ENCODE peak calls at places on chromosomes 2 and 18, in ten cellular contexts. A is GM04503; R is dorsolateral prefrontal cortex; Z is GM04504; N is effector CD4-positive, alpha-beta T cell; L is M059J; C is RPMI8226; I is mucosa of descending colon; D is NCI-H345; B is thoracic aorta. Y is an unnamed sample.

GRCh38 chr2:156445311-156446218 is 9.4 kb downstream of the GPD2 start:
- DNase-seq in R (no peak), B (no peak), I (no peak), Z (peak), C (no peak), A (peak), D (no peak), N (no peak), L (peak), Y (no peak)

GRCh38 chr2:169294001-169294675 is 68.2 kb downstream of the LRP2 start:
- DNase-seq in N (no peak), I (no peak), C (no peak), Z (no peak), B (no peak), R (no peak), L (peak), D (peak), A (no peak), Y (peak)

GRCh38 chr2:225497175-225497574 is 97.7 kb downstream of the NYAP2 start:
- DNase-seq in L (peak), C (no peak), D (no peak), B (no peak), I (no peak), Z (no peak), R (no peak), A (no peak), N (no peak), Y (no peak)

GRCh38 chr18:23281626-23282436 is 146.5 kb downstream of the CABLES1 start:
- DNase-seq in C (no peak), R (no peak), A (no peak), L (peak), B (no peak), N (no peak), I (no peak), Z (peak), D (peak), Y (no peak)

GRCh38 chr18:48777026-48777736 is 173.6 kb downstream of the SMAD7 start:
- DNase-seq in Z (no peak), A (no peak), D (peak), C (peak), B (no peak), N (peak), I (peak), R (peak), L (peak), Y (peak)

GRCh38 chr2:120930861-120931260 is 195.2 kb downstream of the GLI2 start:
- DNase-seq in D (no peak), B (no peak), Z (no peak), N (no peak), R (no peak), L (no peak), I (no peak), A (no peak), C (no peak), Y (no peak)

GRCh38 chr2:188773075-188773474 is 201.1 kb upstream of the COL3A1 start:
- DNase-seq in I (no peak), Z (no peak), L (no peak), N (no peak), D (peak), A (no peak), R (no peak), B (no peak), C (no peak), Y (peak)

GRCh38 chr2:168521342-168521741 is 65.3 kb downstream of the CERS6 start:
- DNase-seq in D (peak), L (no peak), R (no peak), I (no peak), A (no peak), B (no peak), C (no peak), Z (no peak), N (no peak), Y (no peak)

GRCh38 chr2:14524041-14524802 is 108.3 kb upstream of the LRATD1 start:
- DNase-seq in Z (peak), A (peak), R (no peak), B (no peak), C (no peak), D (no peak), I (no peak), L (peak), N (no peak), Y (no peak)

GRCh38 chr2:241769819-241770184 is 6.8 kb upstream of the GAL3ST2 start:
- DNase-seq in C (no peak), D (no peak), B (no peak), A (no peak), Z (no peak), L (no peak), N (no peak), R (no peak), I (peak), Y (no peak)

GRCh38 chr2:74937221-74937880 is 21.1 kb upstream of the POLE4 start:
- DNase-seq in I (no peak), L (no peak), A (no peak), B (no peak), D (no peak), Z (no peak), C (no peak), R (no peak), N (no peak), Y (no peak)

GRCh38 chr2:101900375-101900774 is 91.4 kb upstream of the IL1R2 start:
- DNase-seq in B (no peak), N (no peak), D (no peak), Z (no peak), I (no peak), R (no peak), L (no peak), A (no peak), C (no peak), Y (no peak)

GRCh38 chr18:25935356-25935755 is 155.1 kb downstream of the SS18 start:
- DNase-seq in Z (no peak), L (no peak), D (no peak), B (no peak), A (no peak), C (no peak), I (no peak), R (no peak), N (no peak), Y (no peak)

GRCh38 chr18:79588636-79589481 is 90.7 kb upstream of the CTDP1 start:
- DNase-seq in C (no peak), D (no peak), A (peak), L (peak), I (peak), Z (peak), B (peak), N (no peak), R (peak), Y (peak)

GRCh38 chr2:148967056-148967455 is 71.4 kb upstream of the LYPD6B start:
- DNase-seq in A (no peak), C (no peak), Z (no peak), I (no peak), N (no peak), R (no peak), L (no peak), B (no peak), D (no peak), Y (no peak)

GRCh38 chr2:53770264-53770663 is 2.7 kb downstream of the CHAC2 start:
- DNase-seq in D (no peak), R (no peak), L (peak), Z (no peak), I (no peak), A (no peak), N (no peak), C (no peak), B (no peak), Y (no peak)

GRCh38 chr2:119352357-119352756 is 14.3 kb downstream of the C2orf76 start:
- DNase-seq in L (no peak), R (no peak), I (no peak), Z (no peak), B (no peak), D (no peak), N (no peak), C (peak), A (no peak), Y (peak)

GRCh38 chr2:10844083-10844482 is 31.5 kb upstream of the PDIA6 start:
- DNase-seq in C (peak), L (peak), N (no peak), A (no peak), R (peak), I (peak), D (peak), Z (peak), B (no peak), Y (no peak)

GRCh38 chr18:21489119-21489750 is 111.3 kb downstream of the ESCO1 start:
- DNase-seq in B (no peak), N (no peak), D (peak), A (no peak), R (no peak), Z (no peak), I (no peak), L (peak), C (peak), Y (peak)

GRCh38 chr2:98569197-98569793 is 39.0 kb downstream of the COA5 start:
- DNase-seq in L (peak), A (no peak), D (peak), C (peak), N (peak), B (no peak), Z (no peak), R (no peak), I (peak), Y (no peak)

GRCh38 chr2:101699191-101699938 is 1.9 kb downstream of the MAP4K4 start:
- DNase-seq in R (no peak), A (no peak), Z (no peak), B (no peak), N (no peak), D (no peak), I (no peak), L (peak), C (no peak), Y (no peak)

GRCh38 chr18:50775207-50775606 is 44.6 kb downstream of the MRO start:
- DNase-seq in R (no peak), D (no peak), I (no peak), B (no peak), C (no peak), A (no peak), L (no peak), N (no peak), Z (no peak), Y (no peak)

GRCh38 chr2:38697116-38697840 is 31.4 kb downstream of the GALM start:
- DNase-seq in L (no peak), C (no peak), B (no peak), D (no peak), N (no peak), A (no peak), R (no peak), Z (no peak), I (no peak), Y (no peak)

GRCh38 chr2:86788172-86788571 is 2.5 kb downstream of the CD8A start:
- DNase-seq in I (no peak), C (no peak), B (no peak), A (no peak), D (no peak), N (no peak), Z (no peak), L (no peak), R (no peak), Y (no peak)

GRCh38 chr18:44518091-44518490 is 162.6 kb upstream of the SETBP1 start:
- DNase-seq in C (no peak), B (no peak), N (no peak), R (no peak), I (no peak), Z (no peak), L (peak), D (no peak), A (no peak), Y (no peak)

GRCh38 chr18:62999392-62999791 is 284.1 kb downstream of the PHLPP1 start:
- DNase-seq in B (no peak), Z (no peak), N (no peak), A (no peak), D (no peak), L (peak), R (no peak), I (peak), C (no peak), Y (no peak)

GRCh38 chr18:69840445-69840844 is 107.2 kb downstream of the CD226 start:
- DNase-seq in A (no peak), N (no peak), D (no peak), I (no peak), R (no peak), L (peak), C (no peak), B (no peak), Z (no peak), Y (no peak)

GRCh38 chr2:30652271-30652910 is 154.9 kb downstream of the CAPN13 start:
- DNase-seq in N (no peak), Z (no peak), C (no peak), R (no peak), L (peak), B (no peak), A (no peak), D (no peak), I (no peak), Y (no peak)

GRCh38 chr2:143241403-143242088 is 112.3 kb downstream of the ARHGAP15 start:
- DNase-seq in C (no peak), R (no peak), I (no peak), Z (no peak), A (no peak), D (no peak), N (no peak), B (no peak), L (no peak), Y (no peak)

GRCh38 chr2:134198006-134198634 is 55.8 kb upstream of the MGAT5 start:
- DNase-seq in B (no peak), C (no peak), D (no peak), L (no peak), I (no peak), N (no peak), Z (no peak), R (no peak), A (no peak), Y (no peak)

GRCh38 chr2:105166671-105167070 is 74.9 kb upstream of the GPR45 start:
- DNase-seq in Z (no peak), N (no peak), R (no peak), L (no peak), I (no peak), A (no peak), C (no peak), D (no peak), B (no peak), Y (peak)

GRCh38 chr2:26184555-26185303 is 11.8 kb downstream of the GAREM2 start:
- DNase-seq in R (no peak), N (peak), D (no peak), C (peak), Z (peak), B (no peak), L (no peak), A (peak), I (peak), Y (peak)

GRCh38 chr2:20596193-20596972 is 54.5 kb downstream of the HS1BP3 start:
- DNase-seq in I (no peak), C (no peak), R (no peak), Z (no peak), B (no peak), A (no peak), D (no peak), N (no peak), L (no peak), Y (no peak)

GRCh38 chr2:21256006-21256405 is 132.2 kb downstream of the TDRD15 start:
- DNase-seq in D (peak), B (no peak), C (peak), N (no peak), R (peak), A (no peak), L (peak), I (no peak), Z (no peak), Y (no peak)

GRCh38 chr18:41870817-41871216 is 84.2 kb upstream of the PIK3C3 start:
- DNase-seq in B (no peak), A (no peak), L (peak), N (no peak), D (no peak), Z (no peak), C (no peak), R (no peak), I (no peak), Y (no peak)

GRCh38 chr2:219032051-219032745 is 9.1 kb downstream of the CFAP65 start:
- DNase-seq in N (no peak), I (no peak), D (no peak), R (no peak), L (no peak), C (no peak), A (no peak), Z (no peak), B (no peak), Y (no peak)

GRCh38 chr2:120369250-120369649 is 23.3 kb downstream of the INHBB start:
- DNase-seq in Z (no peak), N (no peak), R (no peak), A (no peak), L (no peak), B (no peak), I (no peak), D (no peak), C (no peak), Y (no peak)